ENCODE peak calls at places on chromosomes 7 and 10, in seven cellular contexts. One of them, this sample, is unnamed. For H3K36me3 and H3K79me2, the result is how much of the 10 kb centered on the place peaks cover.

GRCh38 chr7:22640269-22640668 is 86.7 kb upstream of the IL6 start:
- DNase-seq in OCI-LY7: no peak
- DNase-seq in mammary epithelial cell: no peak
- DNase-seq in mesendoderm: no peak
- DNase-seq in GM23338: no peak
- DNase-seq in SK-N-SH: no peak
- DNase-seq in GM23248: no peak
- DNase-seq in this sample: no peak

GRCh38 chr10:3220853-3221252 is 48.3 kb upstream of the PITRM1 start:
- DNase-seq in OCI-LY7: no peak
- DNase-seq in mammary epithelial cell: peak
- DNase-seq in mesendoderm: no peak
- DNase-seq in GM23338: no peak
- DNase-seq in SK-N-SH: no peak
- DNase-seq in GM23248: peak
- DNase-seq in this sample: peak

GRCh38 chr7:155845226-155845625 is 33.0 kb upstream of the SHH start:
- DNase-seq in OCI-LY7: no peak
- DNase-seq in mammary epithelial cell: no peak
- DNase-seq in mesendoderm: no peak
- DNase-seq in GM23338: no peak
- DNase-seq in SK-N-SH: no peak
- DNase-seq in GM23248: no peak
- DNase-seq in this sample: no peak

GRCh38 chr7:100509213-100509612 is 25.5 kb downstream of the NYAP1 start:
- DNase-seq in OCI-LY7: no peak
- DNase-seq in mammary epithelial cell: peak
- DNase-seq in mesendoderm: no peak
- DNase-seq in GM23338: no peak
- DNase-seq in SK-N-SH: no peak
- DNase-seq in GM23248: peak
- DNase-seq in this sample: peak

GRCh38 chr10:98041352-98042043 is 11.1 kb upstream of the CRTAC1 start:
- DNase-seq in OCI-LY7: peak
- DNase-seq in mammary epithelial cell: peak
- DNase-seq in mesendoderm: peak
- DNase-seq in GM23338: peak
- DNase-seq in SK-N-SH: peak
- DNase-seq in GM23248: peak
- DNase-seq in this sample: peak

GRCh38 chr10:52541082-52541481 is 227.0 kb downstream of the DKK1 start:
- DNase-seq in OCI-LY7: no peak
- DNase-seq in mammary epithelial cell: no peak
- DNase-seq in mesendoderm: no peak
- DNase-seq in GM23338: no peak
- DNase-seq in SK-N-SH: peak
- DNase-seq in GM23248: peak
- DNase-seq in this sample: peak

GRCh38 chr7:37604078-37604477 is 79.5 kb upstream of the GPR141 start:
- DNase-seq in OCI-LY7: no peak
- DNase-seq in mammary epithelial cell: no peak
- DNase-seq in mesendoderm: peak
- DNase-seq in GM23338: no peak
- DNase-seq in SK-N-SH: no peak
- DNase-seq in GM23248: no peak
- DNase-seq in this sample: no peak

GRCh38 chr7:46930336-46930735 is 651.6 kb downstream of the TNS3 start:
- DNase-seq in OCI-LY7: no peak
- DNase-seq in mammary epithelial cell: peak
- DNase-seq in mesendoderm: no peak
- DNase-seq in GM23338: no peak
- DNase-seq in SK-N-SH: no peak
- DNase-seq in GM23248: peak
- DNase-seq in this sample: peak

GRCh38 chr10:119538632-119539358 is 3.7 kb downstream of the RGS10 start:
- DNase-seq in OCI-LY7: peak
- DNase-seq in mammary epithelial cell: no peak
- DNase-seq in mesendoderm: no peak
- DNase-seq in GM23338: no peak
- DNase-seq in SK-N-SH: no peak
- DNase-seq in GM23248: peak
- DNase-seq in this sample: no peak

GRCh38 chr7:149734514-149735075 is 38.8 kb downstream of the ZNF467 start:
- DNase-seq in OCI-LY7: peak
- DNase-seq in mammary epithelial cell: no peak
- DNase-seq in mesendoderm: no peak
- DNase-seq in GM23338: no peak
- DNase-seq in SK-N-SH: no peak
- DNase-seq in GM23248: no peak
- DNase-seq in this sample: no peak

GRCh38 chr7:17989546-17989945 is 38.1 kb downstream of the PRPS1L1 start:
- DNase-seq in OCI-LY7: no peak
- DNase-seq in mammary epithelial cell: no peak
- DNase-seq in mesendoderm: peak
- DNase-seq in GM23338: no peak
- DNase-seq in SK-N-SH: no peak
- DNase-seq in GM23248: peak
- DNase-seq in this sample: peak

GRCh38 chr10:100979821-100980272 is 7.5 kb downstream of the MRPL43 start:
- DNase-seq in OCI-LY7: no peak
- DNase-seq in mammary epithelial cell: no peak
- DNase-seq in mesendoderm: no peak
- DNase-seq in GM23338: no peak
- DNase-seq in SK-N-SH: no peak
- DNase-seq in GM23248: no peak
- DNase-seq in this sample: no peak

DNA sequence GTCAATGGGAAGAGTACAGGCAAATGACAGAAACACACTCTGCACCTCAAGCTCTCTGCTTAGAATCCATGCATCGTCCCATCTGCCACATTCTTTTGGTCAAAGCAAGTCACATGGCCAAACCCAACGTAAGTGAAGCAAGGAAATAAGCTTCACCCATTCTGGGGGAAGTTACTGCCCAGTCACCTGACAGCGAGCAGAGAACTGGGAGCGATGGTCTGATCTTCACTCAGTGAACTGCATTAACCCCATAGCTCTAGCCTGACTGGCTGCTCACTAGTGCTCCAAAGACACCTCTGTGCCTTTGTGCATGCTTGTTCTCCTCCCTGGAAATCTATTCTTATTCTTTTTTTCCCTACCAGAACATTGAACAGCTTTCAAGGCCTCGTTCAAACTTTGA is 89.9 kb downstream of the APBB1IP start:
- DNase-seq in OCI-LY7: no peak
- DNase-seq in mammary epithelial cell: no peak
- DNase-seq in mesendoderm: no peak
- DNase-seq in GM23338: no peak
- DNase-seq in SK-N-SH: no peak
- DNase-seq in GM23248: no peak
- DNase-seq in this sample: no peak
- H3K36me3 ChIP-seq in OCI-LY7: half or more
- H3K36me3 ChIP-seq in mammary epithelial cell: under half
- H3K36me3 ChIP-seq in mesendoderm: under half
- H3K36me3 ChIP-seq in GM23338: under half
- H3K36me3 ChIP-seq in SK-N-SH: under half
- H3K36me3 ChIP-seq in GM23248: under half
- H3K36me3 ChIP-seq in this sample: under half

GRCh38 chr7:27109533-27110162 is 7.2 kb upstream of the HOXA2 start:
- DNase-seq in OCI-LY7: no peak
- DNase-seq in mammary epithelial cell: no peak
- DNase-seq in mesendoderm: no peak
- DNase-seq in GM23338: no peak
- DNase-seq in SK-N-SH: no peak
- DNase-seq in GM23248: no peak
- DNase-seq in this sample: peak
- H3K79me2 ChIP-seq in OCI-LY7: under half
- H3K79me2 ChIP-seq in mammary epithelial cell: half or more
- H3K79me2 ChIP-seq in mesendoderm: under half
- H3K79me2 ChIP-seq in GM23338: under half
- H3K79me2 ChIP-seq in SK-N-SH: under half
- H3K79me2 ChIP-seq in GM23248: under half
- H3K79me2 ChIP-seq in this sample: half or more

GRCh38 chr10:14543904-14544210 is 213.1 kb upstream of the FRMD4A start:
- DNase-seq in OCI-LY7: no peak
- DNase-seq in mammary epithelial cell: no peak
- DNase-seq in mesendoderm: no peak
- DNase-seq in GM23338: no peak
- DNase-seq in SK-N-SH: no peak
- DNase-seq in GM23248: no peak
- DNase-seq in this sample: no peak

GRCh38 chr10:14543048-14543903 is 212.6 kb upstream of the FRMD4A start:
- DNase-seq in OCI-LY7: no peak
- DNase-seq in mammary epithelial cell: no peak
- DNase-seq in mesendoderm: peak
- DNase-seq in GM23338: no peak
- DNase-seq in SK-N-SH: no peak
- DNase-seq in GM23248: peak
- DNase-seq in this sample: no peak

GRCh38 chr10:14540611-14541010 is 209.9 kb upstream of the FRMD4A start:
- DNase-seq in OCI-LY7: no peak
- DNase-seq in mammary epithelial cell: no peak
- DNase-seq in mesendoderm: no peak
- DNase-seq in GM23338: no peak
- DNase-seq in SK-N-SH: no peak
- DNase-seq in GM23248: no peak
- DNase-seq in this sample: no peak

GRCh38 chr10:14540062-14540461 is 209.3 kb upstream of the FRMD4A start:
- DNase-seq in OCI-LY7: no peak
- DNase-seq in mammary epithelial cell: no peak
- DNase-seq in mesendoderm: peak
- DNase-seq in GM23338: no peak
- DNase-seq in SK-N-SH: no peak
- DNase-seq in GM23248: no peak
- DNase-seq in this sample: no peak

GRCh38 chr10:14541379-14541778 is 210.7 kb upstream of the FRMD4A start:
- DNase-seq in OCI-LY7: no peak
- DNase-seq in mammary epithelial cell: no peak
- DNase-seq in mesendoderm: no peak
- DNase-seq in GM23338: no peak
- DNase-seq in SK-N-SH: no peak
- DNase-seq in GM23248: no peak
- DNase-seq in this sample: no peak
- H3K36me3 ChIP-seq in OCI-LY7: half or more
- H3K36me3 ChIP-seq in mammary epithelial cell: under half
- H3K36me3 ChIP-seq in mesendoderm: under half
- H3K36me3 ChIP-seq in GM23338: under half
- H3K36me3 ChIP-seq in SK-N-SH: under half
- H3K36me3 ChIP-seq in GM23248: under half
- H3K36me3 ChIP-seq in this sample: under half

DNA sequence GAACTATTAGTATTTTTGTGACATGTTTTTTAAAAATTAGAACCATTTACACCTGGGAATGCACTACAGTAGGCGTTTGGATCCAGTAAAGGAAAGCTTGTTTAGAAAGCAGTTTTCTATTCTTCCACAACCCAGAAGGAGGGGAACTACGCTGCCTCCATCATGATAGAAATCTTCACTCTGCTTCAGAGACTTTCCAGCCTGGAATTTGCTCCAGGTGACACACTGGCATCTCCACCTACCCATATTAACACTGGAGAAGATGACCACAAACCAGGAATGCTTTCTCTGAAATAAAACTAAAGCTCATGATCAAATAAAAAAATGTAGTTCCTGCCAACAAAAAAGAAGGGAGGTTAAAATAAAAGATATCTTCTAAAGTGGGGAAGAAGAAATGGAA is 66.3 kb downstream of the ARHGAP22 start:
- DNase-seq in OCI-LY7: no peak
- DNase-seq in mammary epithelial cell: no peak
- DNase-seq in mesendoderm: no peak
- DNase-seq in GM23338: no peak
- DNase-seq in SK-N-SH: no peak
- DNase-seq in GM23248: no peak
- DNase-seq in this sample: no peak
- H3K79me2 ChIP-seq in OCI-LY7: under half
- H3K79me2 ChIP-seq in mammary epithelial cell: under half
- H3K79me2 ChIP-seq in mesendoderm: under half
- H3K79me2 ChIP-seq in GM23338: under half
- H3K79me2 ChIP-seq in SK-N-SH: under half
- H3K79me2 ChIP-seq in GM23248: half or more
- H3K79me2 ChIP-seq in this sample: under half

DNA sequence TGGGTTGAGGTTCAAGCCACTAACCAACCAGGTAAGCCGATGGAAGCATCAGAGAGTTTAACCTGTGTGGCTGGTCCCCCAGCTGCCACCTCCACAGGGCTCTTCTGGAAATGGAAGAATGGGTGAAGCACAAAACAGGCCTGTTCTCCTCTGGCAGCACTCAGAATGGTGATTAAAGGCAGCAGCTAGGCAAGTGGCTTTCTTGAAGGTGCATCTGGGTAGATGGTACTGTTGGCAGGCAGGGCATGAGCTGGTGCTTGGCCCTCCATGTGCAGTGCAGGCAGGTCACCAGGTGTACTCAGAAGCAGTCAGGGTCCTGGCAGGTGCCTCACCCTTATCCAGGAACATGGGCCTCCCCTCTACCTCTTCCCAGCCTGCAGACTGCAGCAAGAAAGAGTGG is 11.5 kb downstream of the AKR1E2 start:
- DNase-seq in OCI-LY7: no peak
- DNase-seq in mammary epithelial cell: no peak
- DNase-seq in mesendoderm: no peak
- DNase-seq in GM23338: no peak
- DNase-seq in SK-N-SH: no peak
- DNase-seq in GM23248: no peak
- DNase-seq in this sample: no peak
- H3K36me3 ChIP-seq in OCI-LY7: under half
- H3K36me3 ChIP-seq in mammary epithelial cell: under half
- H3K36me3 ChIP-seq in mesendoderm: under half
- H3K36me3 ChIP-seq in GM23338: under half
- H3K36me3 ChIP-seq in SK-N-SH: under half
- H3K36me3 ChIP-seq in GM23248: under half
- H3K36me3 ChIP-seq in this sample: under half